ENCODE peak calls at places on chromosomes 12 and 14, in four cellular contexts. One of them, this sample, is unnamed.

GRCh38 chr12:29320295-29321090 is 60.5 kb downstream of the ERGIC2 start:
- DNase-seq in fibroblast of lung: peak
- DNase-seq in activated T-helper 1 cell treated with anti-CD3 and anti-CD28 coated beads, Interleukin-12 subunit alpha, Interleukin-12 subunit beta, Interleukin-2, Interleukin-4 antibody, amounts not matched to agents 30 ng/mL and 10 ng/mL and 1 ng/mL, durations not matched to agents 14 hours and 24 hours and 36 hours: no peak
- DNase-seq in fibroblast of gingiva: peak
- DNase-seq in this sample: no peak

GRCh38 chr12:86777335-86777734 is 521.1 kb upstream of the MGAT4C start:
- DNase-seq in fibroblast of gingiva: no peak
- DNase-seq in activated T-helper 1 cell treated with anti-CD3 and anti-CD28 coated beads, Interleukin-12 subunit alpha, Interleukin-12 subunit beta, Interleukin-2, Interleukin-4 antibody, amounts not matched to agents 30 ng/mL and 10 ng/mL and 1 ng/mL, durations not matched to agents 14 hours and 24 hours and 36 hours: no peak
- DNase-seq in fibroblast of lung: no peak
- DNase-seq in this sample: no peak

GRCh38 chr14:94767321-94767878 is 2.5 kb downstream of the GSC start:
- DNase-seq in activated T-helper 1 cell treated with anti-CD3 and anti-CD28 coated beads, Interleukin-12 subunit alpha, Interleukin-12 subunit beta, Interleukin-2, Interleukin-4 antibody, amounts not matched to agents 30 ng/mL and 10 ng/mL and 1 ng/mL, durations not matched to agents 14 hours and 24 hours and 36 hours: no peak
- DNase-seq in fibroblast of lung: no peak
- DNase-seq in fibroblast of gingiva: no peak
- DNase-seq in this sample: no peak

GRCh38 chr12:124426594-124427550 is 132.0 kb downstream of the RFLNA start:
- DNase-seq in fibroblast of gingiva: no peak
- DNase-seq in activated T-helper 1 cell treated with anti-CD3 and anti-CD28 coated beads, Interleukin-12 subunit alpha, Interleukin-12 subunit beta, Interleukin-2, Interleukin-4 antibody, amounts not matched to agents 30 ng/mL and 10 ng/mL and 1 ng/mL, durations not matched to agents 14 hours and 24 hours and 36 hours: no peak
- DNase-seq in fibroblast of lung: no peak
- DNase-seq in this sample: no peak

GRCh38 chr12:114952573-114953196 is 268.7 kb upstream of the TBX3 start:
- DNase-seq in fibroblast of gingiva: no peak
- DNase-seq in fibroblast of lung: peak
- DNase-seq in activated T-helper 1 cell treated with anti-CD3 and anti-CD28 coated beads, Interleukin-12 subunit alpha, Interleukin-12 subunit beta, Interleukin-2, Interleukin-4 antibody, amounts not matched to agents 30 ng/mL and 10 ng/mL and 1 ng/mL, durations not matched to agents 14 hours and 24 hours and 36 hours: no peak
- DNase-seq in this sample: no peak

GRCh38 chr12:107319536-107320030 is 226.2 kb upstream of the CRY1 start:
- DNase-seq in activated T-helper 1 cell treated with anti-CD3 and anti-CD28 coated beads, Interleukin-12 subunit alpha, Interleukin-12 subunit beta, Interleukin-2, Interleukin-4 antibody, amounts not matched to agents 30 ng/mL and 10 ng/mL and 1 ng/mL, durations not matched to agents 14 hours and 24 hours and 36 hours: peak
- DNase-seq in fibroblast of lung: no peak
- DNase-seq in fibroblast of gingiva: no peak
- DNase-seq in this sample: peak

GRCh38 chr12:56358836-56359532 is 923 bp downstream of the STAT2 start:
- DNase-seq in fibroblast of gingiva: peak
- DNase-seq in activated T-helper 1 cell treated with anti-CD3 and anti-CD28 coated beads, Interleukin-12 subunit alpha, Interleukin-12 subunit beta, Interleukin-2, Interleukin-4 antibody, amounts not matched to agents 30 ng/mL and 10 ng/mL and 1 ng/mL, durations not matched to agents 14 hours and 24 hours and 36 hours: no peak
- DNase-seq in fibroblast of lung: peak
- DNase-seq in this sample: no peak

GRCh38 chr12:113852695-113853490 is 113.2 kb downstream of the RBM19 start:
- DNase-seq in fibroblast of gingiva: no peak
- DNase-seq in activated T-helper 1 cell treated with anti-CD3 and anti-CD28 coated beads, Interleukin-12 subunit alpha, Interleukin-12 subunit beta, Interleukin-2, Interleukin-4 antibody, amounts not matched to agents 30 ng/mL and 10 ng/mL and 1 ng/mL, durations not matched to agents 14 hours and 24 hours and 36 hours: no peak
- DNase-seq in fibroblast of lung: no peak
- DNase-seq in this sample: peak

GRCh38 chr12:31874961-31875608 is 84.1 kb upstream of the RESF1 start:
- DNase-seq in fibroblast of gingiva: peak
- DNase-seq in fibroblast of lung: peak
- DNase-seq in activated T-helper 1 cell treated with anti-CD3 and anti-CD28 coated beads, Interleukin-12 subunit alpha, Interleukin-12 subunit beta, Interleukin-2, Interleukin-4 antibody, amounts not matched to agents 30 ng/mL and 10 ng/mL and 1 ng/mL, durations not matched to agents 14 hours and 24 hours and 36 hours: peak
- DNase-seq in this sample: no peak

GRCh38 chr14:61076531-61076930 is 95.5 kb downstream of the SLC38A6 start:
- DNase-seq in activated T-helper 1 cell treated with anti-CD3 and anti-CD28 coated beads, Interleukin-12 subunit alpha, Interleukin-12 subunit beta, Interleukin-2, Interleukin-4 antibody, amounts not matched to agents 30 ng/mL and 10 ng/mL and 1 ng/mL, durations not matched to agents 14 hours and 24 hours and 36 hours: no peak
- DNase-seq in fibroblast of gingiva: peak
- DNase-seq in fibroblast of lung: peak
- DNase-seq in this sample: peak

GRCh38 chr12:71652656-71653055 is 11.0 kb downstream of the ZFC3H1 start:
- DNase-seq in fibroblast of gingiva: peak
- DNase-seq in activated T-helper 1 cell treated with anti-CD3 and anti-CD28 coated beads, Interleukin-12 subunit alpha, Interleukin-12 subunit beta, Interleukin-2, Interleukin-4 antibody, amounts not matched to agents 30 ng/mL and 10 ng/mL and 1 ng/mL, durations not matched to agents 14 hours and 24 hours and 36 hours: no peak
- DNase-seq in fibroblast of lung: no peak
- DNase-seq in this sample: no peak

GRCh38 chr14:104226421-104227385 is 88.3 kb downstream of the KIF26A start:
- DNase-seq in activated T-helper 1 cell treated with anti-CD3 and anti-CD28 coated beads, Interleukin-12 subunit alpha, Interleukin-12 subunit beta, Interleukin-2, Interleukin-4 antibody, amounts not matched to agents 30 ng/mL and 10 ng/mL and 1 ng/mL, durations not matched to agents 14 hours and 24 hours and 36 hours: no peak
- DNase-seq in fibroblast of gingiva: no peak
- DNase-seq in fibroblast of lung: no peak
- DNase-seq in this sample: no peak

GRCh38 chr14:68782091-68782981 is 10.5 kb downstream of the ZFP36L1 start:
- DNase-seq in fibroblast of lung: no peak
- DNase-seq in fibroblast of gingiva: no peak
- DNase-seq in activated T-helper 1 cell treated with anti-CD3 and anti-CD28 coated beads, Interleukin-12 subunit alpha, Interleukin-12 subunit beta, Interleukin-2, Interleukin-4 antibody, amounts not matched to agents 30 ng/mL and 10 ng/mL and 1 ng/mL, durations not matched to agents 14 hours and 24 hours and 36 hours: peak
- DNase-seq in this sample: no peak

GRCh38 chr12:116210762-116211161 is 66.7 kb downstream of the MED13L start:
- DNase-seq in fibroblast of lung: no peak
- DNase-seq in activated T-helper 1 cell treated with anti-CD3 and anti-CD28 coated beads, Interleukin-12 subunit alpha, Interleukin-12 subunit beta, Interleukin-2, Interleukin-4 antibody, amounts not matched to agents 30 ng/mL and 10 ng/mL and 1 ng/mL, durations not matched to agents 14 hours and 24 hours and 36 hours: no peak
- DNase-seq in fibroblast of gingiva: no peak
- DNase-seq in this sample: no peak

GRCh38 chr14:70753518-70753953 is 55.8 kb downstream of the MAP3K9 start:
- DNase-seq in fibroblast of gingiva: no peak
- DNase-seq in activated T-helper 1 cell treated with anti-CD3 and anti-CD28 coated beads, Interleukin-12 subunit alpha, Interleukin-12 subunit beta, Interleukin-2, Interleukin-4 antibody, amounts not matched to agents 30 ng/mL and 10 ng/mL and 1 ng/mL, durations not matched to agents 14 hours and 24 hours and 36 hours: no peak
- DNase-seq in fibroblast of lung: no peak
- DNase-seq in this sample: no peak

GRCh38 chr12:5577239-5577638 is 145.3 kb downstream of the NTF3 start:
- DNase-seq in fibroblast of lung: no peak
- DNase-seq in fibroblast of gingiva: no peak
- DNase-seq in activated T-helper 1 cell treated with anti-CD3 and anti-CD28 coated beads, Interleukin-12 subunit alpha, Interleukin-12 subunit beta, Interleukin-2, Interleukin-4 antibody, amounts not matched to agents 30 ng/mL and 10 ng/mL and 1 ng/mL, durations not matched to agents 14 hours and 24 hours and 36 hours: no peak
- DNase-seq in this sample: no peak

GRCh38 chr12:6980740-6981139 is 10.0 kb downstream of the EMG1 start:
- DNase-seq in activated T-helper 1 cell treated with anti-CD3 and anti-CD28 coated beads, Interleukin-12 subunit alpha, Interleukin-12 subunit beta, Interleukin-2, Interleukin-4 antibody, amounts not matched to agents 30 ng/mL and 10 ng/mL and 1 ng/mL, durations not matched to agents 14 hours and 24 hours and 36 hours: no peak
- DNase-seq in fibroblast of gingiva: no peak
- DNase-seq in fibroblast of lung: no peak
- DNase-seq in this sample: no peak

GRCh38 chr12:92505373-92506340 is 197.1 kb upstream of the PLEKHG7 start:
- DNase-seq in activated T-helper 1 cell treated with anti-CD3 and anti-CD28 coated beads, Interleukin-12 subunit alpha, Interleukin-12 subunit beta, Interleukin-2, Interleukin-4 antibody, amounts not matched to agents 30 ng/mL and 10 ng/mL and 1 ng/mL, durations not matched to agents 14 hours and 24 hours and 36 hours: peak
- DNase-seq in fibroblast of lung: peak
- DNase-seq in fibroblast of gingiva: peak
- DNase-seq in this sample: peak

GRCh38 chr12:89732511-89732910 is 23.9 kb upstream of the ATP2B1 start:
- DNase-seq in activated T-helper 1 cell treated with anti-CD3 and anti-CD28 coated beads, Interleukin-12 subunit alpha, Interleukin-12 subunit beta, Interleukin-2, Interleukin-4 antibody, amounts not matched to agents 30 ng/mL and 10 ng/mL and 1 ng/mL, durations not matched to agents 14 hours and 24 hours and 36 hours: no peak
- DNase-seq in fibroblast of lung: peak
- DNase-seq in fibroblast of gingiva: peak
- DNase-seq in this sample: no peak

GRCh38 chr12:114193474-114193873 is 212.5 kb downstream of the TBX5 start:
- DNase-seq in fibroblast of lung: no peak
- DNase-seq in activated T-helper 1 cell treated with anti-CD3 and anti-CD28 coated beads, Interleukin-12 subunit alpha, Interleukin-12 subunit beta, Interleukin-2, Interleukin-4 antibody, amounts not matched to agents 30 ng/mL and 10 ng/mL and 1 ng/mL, durations not matched to agents 14 hours and 24 hours and 36 hours: no peak
- DNase-seq in fibroblast of gingiva: no peak
- DNase-seq in this sample: no peak

GRCh38 chr12:28963554-28963953 is 185.5 kb upstream of the FAR2 start:
- DNase-seq in fibroblast of lung: peak
- DNase-seq in fibroblast of gingiva: peak
- DNase-seq in activated T-helper 1 cell treated with anti-CD3 and anti-CD28 coated beads, Interleukin-12 subunit alpha, Interleukin-12 subunit beta, Interleukin-2, Interleukin-4 antibody, amounts not matched to agents 30 ng/mL and 10 ng/mL and 1 ng/mL, durations not matched to agents 14 hours and 24 hours and 36 hours: no peak
- DNase-seq in this sample: no peak

GRCh38 chr12:77131977-77132490 is 66.7 kb upstream of the E2F7 start:
- DNase-seq in fibroblast of gingiva: no peak
- DNase-seq in activated T-helper 1 cell treated with anti-CD3 and anti-CD28 coated beads, Interleukin-12 subunit alpha, Interleukin-12 subunit beta, Interleukin-2, Interleukin-4 antibody, amounts not matched to agents 30 ng/mL and 10 ng/mL and 1 ng/mL, durations not matched to agents 14 hours and 24 hours and 36 hours: no peak
- DNase-seq in fibroblast of lung: no peak
- DNase-seq in this sample: peak

GRCh38 chr14:96507723-96508122 is 5.5 kb downstream of the PAPOLA start:
- DNase-seq in fibroblast of gingiva: no peak
- DNase-seq in fibroblast of lung: no peak
- DNase-seq in activated T-helper 1 cell treated with anti-CD3 and anti-CD28 coated beads, Interleukin-12 subunit alpha, Interleukin-12 subunit beta, Interleukin-2, Interleukin-4 antibody, amounts not matched to agents 30 ng/mL and 10 ng/mL and 1 ng/mL, durations not matched to agents 14 hours and 24 hours and 36 hours: no peak
- DNase-seq in this sample: no peak

GRCh38 chr12:96981053-96981452 is 74.0 kb downstream of the NEDD1 start:
- DNase-seq in fibroblast of gingiva: peak
- DNase-seq in activated T-helper 1 cell treated with anti-CD3 and anti-CD28 coated beads, Interleukin-12 subunit alpha, Interleukin-12 subunit beta, Interleukin-2, Interleukin-4 antibody, amounts not matched to agents 30 ng/mL and 10 ng/mL and 1 ng/mL, durations not matched to agents 14 hours and 24 hours and 36 hours: no peak
- DNase-seq in fibroblast of lung: peak
- DNase-seq in this sample: no peak

GRCh38 chr12:111244673-111245072 is 124.2 kb downstream of the PHETA1 start:
- DNase-seq in activated T-helper 1 cell treated with anti-CD3 and anti-CD28 coated beads, Interleukin-12 subunit alpha, Interleukin-12 subunit beta, Interleukin-2, Interleukin-4 antibody, amounts not matched to agents 30 ng/mL and 10 ng/mL and 1 ng/mL, durations not matched to agents 14 hours and 24 hours and 36 hours: no peak
- DNase-seq in fibroblast of gingiva: no peak
- DNase-seq in fibroblast of lung: no peak
- DNase-seq in this sample: no peak

GRCh38 chr14:51846631-51847488 is 13.6 kb upstream of the GNG2 start:
- DNase-seq in fibroblast of lung: peak
- DNase-seq in activated T-helper 1 cell treated with anti-CD3 and anti-CD28 coated beads, Interleukin-12 subunit alpha, Interleukin-12 subunit beta, Interleukin-2, Interleukin-4 antibody, amounts not matched to agents 30 ng/mL and 10 ng/mL and 1 ng/mL, durations not matched to agents 14 hours and 24 hours and 36 hours: peak
- DNase-seq in fibroblast of gingiva: peak
- DNase-seq in this sample: peak

GRCh38 chr12:110750784-110751461 is 8.2 kb upstream of the PPP1CC start:
- DNase-seq in fibroblast of lung: peak
- DNase-seq in activated T-helper 1 cell treated with anti-CD3 and anti-CD28 coated beads, Interleukin-12 subunit alpha, Interleukin-12 subunit beta, Interleukin-2, Interleukin-4 antibody, amounts not matched to agents 30 ng/mL and 10 ng/mL and 1 ng/mL, durations not matched to agents 14 hours and 24 hours and 36 hours: no peak
- DNase-seq in fibroblast of gingiva: peak
- DNase-seq in this sample: no peak

GRCh38 chr14:100902295-100902694 is 1.2 kb downstream of the RTL1 start:
- DNase-seq in activated T-helper 1 cell treated with anti-CD3 and anti-CD28 coated beads, Interleukin-12 subunit alpha, Interleukin-12 subunit beta, Interleukin-2, Interleukin-4 antibody, amounts not matched to agents 30 ng/mL and 10 ng/mL and 1 ng/mL, durations not matched to agents 14 hours and 24 hours and 36 hours: no peak
- DNase-seq in fibroblast of gingiva: no peak
- DNase-seq in fibroblast of lung: no peak
- DNase-seq in this sample: no peak

GRCh38 chr14:74190910-74191575 is 48.2 kb upstream of the VSX2 start:
- DNase-seq in fibroblast of gingiva: no peak
- DNase-seq in fibroblast of lung: no peak
- DNase-seq in activated T-helper 1 cell treated with anti-CD3 and anti-CD28 coated beads, Interleukin-12 subunit alpha, Interleukin-12 subunit beta, Interleukin-2, Interleukin-4 antibody, amounts not matched to agents 30 ng/mL and 10 ng/mL and 1 ng/mL, durations not matched to agents 14 hours and 24 hours and 36 hours: no peak
- DNase-seq in this sample: no peak

GRCh38 chr14:99179506-99179905 is 92.5 kb downstream of the BCL11B start:
- DNase-seq in fibroblast of gingiva: no peak
- DNase-seq in fibroblast of lung: no peak
- DNase-seq in activated T-helper 1 cell treated with anti-CD3 and anti-CD28 coated beads, Interleukin-12 subunit alpha, Interleukin-12 subunit beta, Interleukin-2, Interleukin-4 antibody, amounts not matched to agents 30 ng/mL and 10 ng/mL and 1 ng/mL, durations not matched to agents 14 hours and 24 hours and 36 hours: no peak
- DNase-seq in this sample: no peak

GRCh38 chr12:15212877-15213276 is 8.3 kb downstream of the RERG start:
- DNase-seq in fibroblast of lung: no peak
- DNase-seq in fibroblast of gingiva: no peak
- DNase-seq in activated T-helper 1 cell treated with anti-CD3 and anti-CD28 coated beads, Interleukin-12 subunit alpha, Interleukin-12 subunit beta, Interleukin-2, Interleukin-4 antibody, amounts not matched to agents 30 ng/mL and 10 ng/mL and 1 ng/mL, durations not matched to agents 14 hours and 24 hours and 36 hours: no peak
- DNase-seq in this sample: no peak